ENCODE peak calls at places on chromosome 12, in four cellular contexts. N, Q, O and I are unnamed samples. For H3K4me1, the result is how much of the 10 kb centered on the place peaks cover.

GRCh38 chr12:13197526-13198141 is 1.1 kb downstream of the EMP1 start:
- ATAC-seq in N (no peak), Q (peak), O (no peak), I (peak)

GRCh38 chr12:22126758-22127157 is 80.7 kb downstream of the CMAS start:
- ATAC-seq in N (no peak), Q (no peak), O (no peak), I (no peak)

GRCh38 chr12:54019924-54020586 is 8.2 kb upstream of the HOXC6 start:
- ATAC-seq in N (no peak), Q (peak), O (no peak), I (no peak)

GRCh38 chr12:91785655-91786489 is 359.8 kb downstream of the BTG1 start:
- ATAC-seq in N (no peak), Q (no peak), O (no peak), I (no peak)

GRCh38 chr12:105445261-105446015 is 114.9 kb downstream of the C12orf75 start:
- ATAC-seq in N (no peak), Q (peak), O (no peak), I (peak)

GRCh38 chr12:115785548-115785947 is 491.9 kb downstream of the MED13L start:
- ATAC-seq in N (no peak), Q (no peak), O (no peak), I (no peak)

GRCh38 chr12:45833401-45833800 is 103.9 kb downstream of the ARID2 start:
- ATAC-seq in N (no peak), Q (no peak), O (no peak), I (no peak)

GRCh38 chr12:67546718-67547117 is 101.8 kb upstream of the DYRK2 start:
- ATAC-seq in N (no peak), Q (no peak), O (no peak), I (no peak)

GRCh38 chr12:76915381-76916169 is 36.8 kb upstream of the CSRP2 start:
- ATAC-seq in N (no peak), Q (no peak), O (no peak), I (no peak)

GRCh38 chr12:49174218-49174617 is 14.7 kb downstream of the TUBA1A start:
- ATAC-seq in N (peak), Q (no peak), O (no peak), I (no peak)

GRCh38 chr12:103097496-103097895 is 140.0 kb downstream of the ASCL1 start:
- ATAC-seq in N (no peak), Q (no peak), O (no peak), I (no peak)

GRCh38 chr12:131009595-131010270 is 56.0 kb downstream of the ADGRD1 start:
- ATAC-seq in N (no peak), Q (no peak), O (no peak), I (no peak)

GRCh38 chr12:113405687-113406086 is 2.0 kb upstream of the SDS start:
- ATAC-seq in N (no peak), Q (no peak), O (no peak), I (no peak)

GRCh38 chr12:44835641-44836379 is 40.3 kb downstream of the NELL2 start:
- ATAC-seq in N (no peak), Q (no peak), O (no peak), I (peak)

GRCh38 chr12:64826234-64826633 is 1.8 kb downstream of the TBC1D30 start:
- ATAC-seq in N (peak), Q (no peak), O (peak), I (no peak)

GRCh38 chr12:51531284-51531981 is 59.6 kb upstream of the SCN8A start:
- ATAC-seq in N (peak), Q (no peak), O (no peak), I (no peak)

GRCh38 chr12:5997260-5997659 is 52.2 kb upstream of the ANO2 start:
- ATAC-seq in N (no peak), Q (no peak), O (no peak), I (no peak)

GRCh38 chr12:20624718-20625117 is 70.4 kb upstream of the SLCO1C1 start:
- ATAC-seq in N (no peak), Q (no peak), O (no peak), I (no peak)

GRCh38 chr12:29024117-29024516 is 125.0 kb upstream of the FAR2 start:
- ATAC-seq in N (no peak), Q (no peak), O (no peak), I (no peak)

GRCh38 chr12:107488666-107489065 is 196.9 kb upstream of the PWP1 start:
- ATAC-seq in N (no peak), Q (no peak), O (no peak), I (no peak)

DNA sequence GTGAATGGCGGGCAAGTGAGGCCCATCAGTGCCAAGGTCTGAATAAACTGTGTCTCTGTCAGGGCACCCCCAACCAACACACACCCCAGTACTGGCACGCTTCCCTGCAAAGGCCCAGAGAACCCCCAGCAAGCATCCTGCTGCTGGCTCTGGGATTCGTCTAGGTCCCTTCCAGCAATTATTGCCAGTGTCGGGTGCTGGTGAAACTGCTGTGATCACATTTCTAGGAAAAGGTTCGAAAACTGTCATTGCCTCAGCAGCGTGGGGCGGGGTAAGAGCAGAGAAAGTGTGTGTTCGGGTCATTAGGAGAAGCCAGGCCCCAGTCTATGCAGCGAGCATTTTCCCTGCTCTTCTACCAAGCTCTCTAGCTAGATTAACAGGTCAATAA is 2.5 kb downstream of the FAM222A start:
- ATAC-seq in N (no peak), Q (no peak), O (no peak), I (no peak)
- H3K27ac ChIP-seq in N (no peak), Q (peak), O (no peak), I (peak)

GRCh38 chr12:80272516-80272915 is 171.5 kb upstream of the PTPRQ start:
- ATAC-seq in N (no peak), Q (no peak), O (no peak), I (no peak)

GRCh38 chr12:80273144-80273543 is 170.9 kb upstream of the PTPRQ start:
- ATAC-seq in N (no peak), Q (no peak), O (no peak), I (no peak)

GRCh38 chr12:80282226-80282625 is 161.8 kb upstream of the PTPRQ start:
- ATAC-seq in N (no peak), Q (no peak), O (no peak), I (no peak)

GRCh38 chr12:80282761-80283160 is 161.3 kb upstream of the PTPRQ start:
- ATAC-seq in N (no peak), Q (no peak), O (no peak), I (no peak)

DNA sequence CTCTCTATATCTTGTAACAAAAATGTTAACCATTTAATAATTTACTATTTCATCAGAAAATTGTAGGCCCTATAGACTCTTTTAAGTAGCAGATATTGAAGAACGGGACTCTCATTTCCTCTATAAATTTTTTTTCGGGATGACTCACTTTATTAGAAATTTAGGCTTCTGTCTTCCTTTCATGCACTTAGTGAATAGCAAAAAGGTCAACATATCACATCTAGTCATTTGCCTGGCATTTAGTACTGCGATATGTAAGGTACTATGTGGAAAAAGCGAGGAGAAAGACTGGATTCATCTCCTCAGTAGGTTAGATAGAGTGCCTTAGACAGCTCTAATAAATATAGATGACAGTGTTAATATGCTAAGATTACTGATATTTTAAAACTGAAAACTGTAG is 166.3 kb upstream of the PTPRQ start:
- ATAC-seq in N (no peak), Q (no peak), O (no peak), I (no peak)
- H3K4me1 ChIP-seq in N (under half), Q (under half), O (under half), I (under half)

GRCh38 chr12:14843425-14843887 is at the start of gene ART4:
- ATAC-seq in N (peak), Q (no peak), O (no peak), I (no peak)
- H3K27ac ChIP-seq in N (no peak), Q (peak), O (peak), I (peak)

GRCh38 chr12:121990692-121991603 is 30.7 kb upstream of the BCL7A start:
- ATAC-seq in N (no peak), Q (no peak), O (peak), I (no peak)

GRCh38 chr12:121989951-121990647 is 31.6 kb upstream of the BCL7A start:
- ATAC-seq in N (no peak), Q (no peak), O (no peak), I (no peak)

GRCh38 chr12:121989266-121989950 is 32.3 kb upstream of the BCL7A start:
- ATAC-seq in N (no peak), Q (no peak), O (no peak), I (no peak)

GRCh38 chr12:121996050-121996944 is 25.4 kb upstream of the BCL7A start:
- ATAC-seq in N (peak), Q (no peak), O (no peak), I (no peak)

GRCh38 chr12:121992059-121992879 is 29.4 kb upstream of the BCL7A start:
- ATAC-seq in N (no peak), Q (no peak), O (peak), I (no peak)
- H3K4me1 ChIP-seq in N (under half), Q (under half), O (under half), I (under half)

DNA sequence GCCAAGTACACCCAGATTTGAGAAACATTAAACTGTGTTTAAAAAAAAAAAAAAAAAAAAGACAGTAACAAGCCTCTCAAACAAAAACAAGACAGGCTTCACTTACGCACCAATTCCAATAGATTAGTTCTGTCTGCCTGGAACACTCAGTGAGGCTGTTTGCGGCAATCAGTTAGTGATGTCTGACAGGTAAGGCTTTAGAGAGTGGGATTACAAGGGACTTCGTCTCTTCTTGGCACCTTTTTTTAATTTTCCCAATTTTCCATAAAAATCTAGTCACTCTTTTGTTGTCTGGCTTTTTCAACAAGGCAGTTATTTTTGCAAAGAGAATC is 79.6 kb downstream of the NCOR2 start:
- ATAC-seq in N (peak), Q (no peak), O (no peak), I (no peak)
- H3K27ac ChIP-seq in N (peak), Q (no peak), O (no peak), I (peak)